ENCODE peak calls at places on chromosomes 12 and 14, in four cellular contexts. F is kidney, C is dorsolateral prefrontal cortex, Q is cardiac muscle cell. A is an unnamed sample.

GRCh38 chr12:8033153-8034044 is 883 bp downstream of the FOXJ2 start:
- DNase-seq in F (peak; percentile 83), C (peak; percentile 44), Q (peak; percentile 65), A (peak; percentile 71)

GRCh38 chr14:47009615-47010014 is 358.0 kb upstream of the RPL10L start:
- DNase-seq in F (no peak), C (no peak), Q (peak; percentile 3), A (no peak)

GRCh38 chr14:102544745-102545460 is 35.3 kb upstream of the ANKRD9 start:
- DNase-seq in F (no peak), C (no peak), Q (no peak), A (no peak)

GRCh38 chr12:87136330-87136976 is 880.3 kb upstream of the MGAT4C start:
- DNase-seq in F (no peak), C (no peak), Q (no peak), A (no peak)

GRCh38 chr12:862303-862911 is 87.1 kb downstream of the RAD52 start:
- DNase-seq in F (no peak), C (no peak), Q (no peak), A (no peak)

GRCh38 chr12:48414046-48414445 is 58.3 kb upstream of the ANP32D start:
- DNase-seq in F (no peak), C (peak; percentile 30), Q (no peak), A (no peak)

GRCh38 chr14:40850191-40850590 is 756.5 kb upstream of the LRFN5 start:
- DNase-seq in F (no peak), C (no peak), Q (no peak), A (no peak)

GRCh38 chr14:59897757-59898383 is 22.1 kb upstream of the LRRC9 start:
- DNase-seq in F (no peak), C (no peak), Q (peak; percentile 59), A (no peak)

GRCh38 chr12:122845865-122846621 is 10.8 kb downstream of the HIP1R start:
- DNase-seq in F (peak; percentile 51), C (no peak), Q (no peak), A (no peak)

GRCh38 chr12:11580125-11580751 is 69.2 kb upstream of the ETV6 start:
- DNase-seq in F (no peak), C (no peak), Q (no peak), A (peak; percentile 93)

GRCh38 chr12:45008211-45008610 is 42.7 kb downstream of the DBX2 start:
- DNase-seq in F (no peak), C (no peak), Q (no peak), A (no peak)

GRCh38 chr12:133037207-133038005 is at the start of gene ZNF84:
- DNase-seq in F (peak; percentile 99), C (peak; percentile 95), Q (peak; percentile 98), A (peak; percentile 80)

GRCh38 chr12:108312885-108313203 is 26.3 kb downstream of the CMKLR1 start:
- DNase-seq in F (peak; percentile 91), C (no peak), Q (peak; percentile 90), A (no peak)

GRCh38 chr12:81866081-81866480 is 106.9 kb upstream of the PPFIA2 start:
- DNase-seq in F (no peak), C (no peak), Q (no peak), A (no peak)

GRCh38 chr12:121916719-121917118 is 1.7 kb upstream of the CFAP251 start:
- DNase-seq in F (no peak), C (no peak), Q (no peak), A (no peak)

GRCh38 chr14:93033983-93034670 is 81.6 kb downstream of the ITPK1 start:
- DNase-seq in F (peak; percentile 73), C (peak; percentile 72), Q (peak; percentile 51), A (no peak)

GRCh38 chr12:40216516-40217288 is 8.1 kb upstream of the LRRK2 start:
- DNase-seq in F (no peak), C (no peak), Q (no peak), A (no peak)

GRCh38 chr12:40211185-40211584 is 13.6 kb upstream of the LRRK2 start:
- DNase-seq in F (no peak), C (no peak), Q (no peak), A (no peak)

GRCh38 chr12:40219760-40220159 is 5.0 kb upstream of the LRRK2 start:
- DNase-seq in F (no peak), C (no peak), Q (no peak), A (no peak)

GRCh38 chr12:40212566-40212965 is 12.2 kb upstream of the LRRK2 start:
- DNase-seq in F (no peak), C (no peak), Q (no peak), A (no peak)

DNA sequence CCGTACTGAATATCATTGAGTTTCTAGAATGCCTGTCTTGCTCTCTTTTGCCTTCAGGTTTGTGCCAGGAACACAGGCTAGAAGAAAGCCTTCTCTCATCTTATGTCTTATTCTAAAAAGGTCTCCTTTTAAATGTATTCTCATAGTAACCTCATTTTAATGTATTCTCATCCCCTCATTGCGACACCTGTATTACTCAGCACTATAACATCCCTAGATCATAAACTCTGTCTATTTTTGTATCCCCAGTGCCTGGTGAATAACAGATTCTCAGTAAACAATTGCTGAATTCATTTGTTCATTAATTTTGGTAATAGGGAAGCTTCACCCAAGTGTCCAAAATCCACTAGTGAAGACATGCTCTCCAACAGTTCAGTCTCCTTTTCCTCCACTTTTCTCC is 8.8 kb upstream of the LRRK2 start:
- DNase-seq in F (no peak), C (no peak), Q (no peak), A (no peak)
- H3K4me3 ChIP-seq in F (no peak overlapping the region), C (no peak overlapping the region), Q (no peak overlapping the region), A (no peak overlapping the region)

DNA sequence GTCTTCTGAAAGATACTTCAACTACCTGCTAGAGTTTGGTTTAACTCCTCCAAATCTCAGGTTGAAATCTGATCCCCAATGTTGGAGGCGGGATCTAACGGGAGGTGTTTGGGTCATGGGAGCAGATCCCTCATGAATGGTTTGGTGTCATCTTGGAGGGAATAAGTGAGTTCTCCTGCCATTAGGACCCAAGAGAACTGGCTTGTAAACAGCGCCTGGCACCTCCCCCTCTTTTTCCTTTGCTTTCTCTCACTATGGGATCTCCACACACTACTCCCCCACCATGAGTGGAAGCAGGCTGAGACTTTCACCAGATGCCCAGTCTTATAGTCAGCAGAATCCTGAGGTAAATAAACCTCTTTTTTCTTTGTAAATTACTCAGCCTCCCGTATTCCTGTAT is 2.5 kb downstream of the CNIH1 start:
- DNase-seq in F (no peak), C (no peak), Q (no peak), A (no peak)
- H3K4me3 ChIP-seq in F (no peak overlapping the region), C (no peak overlapping the region), Q (no peak overlapping the region), A (no peak overlapping the region)

GRCh38 chr12:6494351-6494743 is 445 bp downstream of the NCAPD2 start:
- DNase-seq in F (no peak), C (no peak), Q (no peak), A (no peak)

GRCh38 chr12:6493580-6494350 is at the start of gene NCAPD2:
- DNase-seq in F (peak; percentile 98), C (peak; percentile 99), Q (peak; percentile 98), A (peak; percentile 98)

GRCh38 chr12:6492838-6493579 is at the start of gene MRPL51:
- DNase-seq in F (peak; percentile 99), C (peak; percentile 97), Q (peak; percentile 96), A (peak; percentile 96)

GRCh38 chr12:6500466-6500865 is 6.6 kb downstream of the NCAPD2 start:
- DNase-seq in F (no peak), C (no peak), Q (no peak), A (no peak)

DNA sequence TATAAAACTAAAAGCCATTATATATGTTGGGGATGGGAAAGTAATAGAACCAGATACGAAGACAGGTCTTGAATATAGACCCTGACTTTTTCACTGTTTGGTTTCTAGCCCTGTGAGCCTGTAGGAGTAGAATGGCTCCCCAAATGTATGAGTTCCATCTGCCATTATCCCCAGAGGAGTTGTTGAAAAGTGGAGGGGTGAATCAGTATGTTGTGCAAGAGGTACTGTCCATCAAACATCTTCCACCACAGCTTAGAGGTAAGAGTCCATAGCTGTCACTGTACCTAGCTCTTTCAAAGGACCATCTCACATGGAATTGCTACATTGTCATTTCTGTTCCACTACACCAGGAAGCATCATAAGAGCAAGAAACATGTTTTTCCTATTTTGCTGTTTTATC is 1.1 kb downstream of the NCAPD2 start:
- DNase-seq in F (no peak), C (no peak), Q (no peak), A (no peak)
- H3K4me3 ChIP-seq in F (no peak overlapping the region), C (peak overlapping the region; percentile 57), Q (peak overlapping the region; percentile 69), A (peak overlapping the region; percentile 56)

DNA sequence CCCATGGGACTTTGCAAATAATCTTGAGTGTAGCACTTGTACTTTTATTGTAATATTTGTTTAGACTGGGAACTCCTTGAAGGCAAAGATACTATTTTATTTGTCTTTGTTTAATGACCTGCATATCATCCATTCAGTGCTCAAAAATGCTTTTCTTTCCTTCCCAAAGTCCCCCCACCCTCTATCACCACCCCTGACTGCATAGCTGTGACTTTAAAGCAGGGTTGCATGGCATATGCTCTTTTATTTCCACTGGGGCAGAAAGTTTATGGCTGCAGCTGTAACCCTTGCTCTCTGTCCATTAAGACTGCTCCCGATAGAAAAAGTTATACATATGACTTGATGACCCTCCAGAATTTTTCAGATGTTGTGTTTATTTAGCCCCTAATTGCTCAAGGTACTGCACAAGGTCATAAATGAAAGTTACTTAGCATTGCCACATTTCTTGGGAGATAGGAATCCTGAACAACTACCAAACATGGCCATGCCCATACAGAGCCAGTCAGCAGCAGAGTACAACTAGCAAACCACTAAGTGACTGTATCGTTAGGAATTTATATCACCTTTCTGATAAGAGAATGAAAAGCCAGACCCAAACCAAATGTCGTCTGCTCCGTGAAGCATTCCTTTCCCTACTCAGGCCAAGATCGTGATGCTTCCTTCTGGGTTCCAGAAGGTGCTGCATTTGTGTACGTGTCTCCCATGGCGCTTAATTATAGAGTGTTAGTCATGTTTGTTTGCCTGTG is 114.3 kb downstream of the DIP2B start:
- DNase-seq in F (no peak), C (no peak), Q (peak; percentile 66), A (peak; percentile 58)
- H3K4me3 ChIP-seq in F (no peak overlapping the region), C (no peak overlapping the region), Q (no peak overlapping the region), A (no peak overlapping the region)

GRCh38 chr12:57630891-57631433 is 2.0 kb downstream of the B4GALNT1 start:
- DNase-seq in F (peak; percentile 42), C (no peak), Q (no peak), A (no peak)

GRCh38 chr12:57631566-57632368 is 1.2 kb downstream of the B4GALNT1 start:
- DNase-seq in F (peak; percentile 74), C (no peak), Q (no peak), A (peak; percentile 99)

GRCh38 chr12:57632369-57632897 is 568 bp downstream of the B4GALNT1 start:
- DNase-seq in F (no peak), C (no peak), Q (no peak), A (no peak)

GRCh38 chr12:57629897-57630471 is 3.0 kb downstream of the B4GALNT1 start:
- DNase-seq in F (no peak), C (peak; percentile 56), Q (no peak), A (peak; percentile 96)

GRCh38 chr12:57632898-57633825 is at the start of gene B4GALNT1:
- DNase-seq in F (peak; percentile 77), C (no peak), Q (peak; percentile 82), A (peak; percentile 100)
- H3K4me3 ChIP-seq in F (peak within 1 kb of the TSS; percentile 39), C (peak within 1 kb of the TSS; percentile 43), Q (peak within 1 kb of the TSS; percentile 38), A (peak within 1 kb of the TSS; percentile 58)

DNA sequence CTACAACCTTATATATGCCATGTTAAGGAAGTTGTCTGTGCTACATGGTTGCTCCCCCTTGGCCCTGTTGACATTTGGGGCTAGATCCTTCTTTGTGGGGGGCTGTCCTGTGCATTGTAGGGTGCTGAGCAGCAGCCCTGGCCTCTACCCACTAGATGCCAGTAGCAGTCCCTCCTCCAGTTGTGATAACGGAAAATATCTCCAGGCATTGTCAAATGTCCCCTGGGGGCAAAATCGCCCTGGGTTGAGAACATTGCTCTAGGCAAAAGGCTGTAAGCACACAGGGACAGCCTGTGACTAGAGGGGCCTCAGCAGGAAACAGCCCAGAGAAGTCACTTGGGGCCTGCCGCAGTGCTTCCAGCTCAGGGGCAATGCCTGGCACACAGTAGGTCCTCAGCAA is 1100.3 kb downstream of the BCL11B start:
- DNase-seq in F (no peak), C (no peak), Q (no peak), A (no peak)
- H3K4me3 ChIP-seq in F (no peak overlapping the region), C (no peak overlapping the region), Q (no peak overlapping the region), A (no peak overlapping the region)